ENCODE peak calls at places on chromosome 6, in ten cellular contexts. B, Q, F, H, M, N, L, V, T and C are unnamed samples.

GRCh38 chr6:135600086-135600702 is 102.7 kb upstream of the AHI1 start:
- DNase-seq in B (peak), F (no peak), T (no peak), Q (no peak), L (peak), N (no peak), M (no peak), H (no peak), V (no peak), C (no peak)

GRCh38 chr6:43058511-43058910 is 723 bp downstream of the MRPL2 start:
- DNase-seq in H (no peak), T (no peak), Q (no peak), B (no peak), L (no peak), M (no peak), F (no peak), V (no peak), N (no peak), C (no peak)

GRCh38 chr6:70764706-70765105 is 97.0 kb downstream of the SMAP1 start:
- DNase-seq in F (no peak), L (no peak), N (no peak), T (no peak), Q (no peak), M (no peak), V (no peak), H (no peak), B (no peak), C (no peak)

GRCh38 chr6:30914854-30915590 is 984 bp downstream of the VARS2 start:
- DNase-seq in T (no peak), L (no peak), B (no peak), Q (no peak), N (no peak), M (no peak), H (no peak), V (no peak), F (no peak), C (no peak)

GRCh38 chr6:74749211-74750142 is 456.4 kb downstream of the COL12A1 start:
- DNase-seq in V (no peak), H (no peak), L (no peak), F (no peak), Q (no peak), T (no peak), B (peak), M (no peak), N (peak), C (peak)

GRCh38 chr6:13375360-13375878 is 47.1 kb upstream of the TBC1D7 start:
- DNase-seq in F (no peak), M (no peak), V (no peak), B (peak), H (no peak), L (no peak), T (no peak), Q (no peak), N (peak), C (peak)

GRCh38 chr6:94124333-94124732 is 705.0 kb upstream of the EPHA7 start:
- DNase-seq in B (no peak), T (no peak), N (no peak), F (no peak), L (no peak), V (no peak), M (no peak), Q (no peak), H (no peak), C (no peak)

GRCh38 chr6:87921034-87921433 is 126.6 kb upstream of the SPACA1 start:
- DNase-seq in B (no peak), H (no peak), T (no peak), Q (no peak), L (no peak), F (no peak), M (no peak), V (no peak), N (no peak), C (no peak)

GRCh38 chr6:51959744-51960383 is 127.5 kb downstream of the PKHD1 start:
- DNase-seq in L (peak), F (no peak), T (peak), V (peak), N (peak), Q (peak), B (peak), H (peak), M (peak), C (peak)

GRCh38 chr6:32883789-32884188 is 29.8 kb downstream of the PSMB9 start:
- DNase-seq in L (peak), N (peak), H (peak), B (peak), T (peak), Q (no peak), V (no peak), F (peak), M (no peak), C (peak)

GRCh38 chr6:44735631-44735963 is 348.1 kb downstream of the CDC5L start:
- DNase-seq in B (peak), L (no peak), N (peak), F (no peak), Q (no peak), T (no peak), V (no peak), H (no peak), M (no peak), C (peak)

GRCh38 chr6:51028271-51028670 is 209.6 kb downstream of the TFAP2B start:
- DNase-seq in N (no peak), T (no peak), F (no peak), V (peak), H (no peak), Q (peak), L (no peak), B (peak), M (no peak), C (peak)

GRCh38 chr6:155234167-155234566 is 29.6 kb upstream of the CLDN20 start:
- DNase-seq in M (no peak), F (no peak), V (no peak), N (no peak), B (no peak), H (no peak), Q (peak), T (no peak), L (no peak), C (no peak)

GRCh38 chr6:26394289-26394688 is 7.8 kb upstream of the BTN3A1 start:
- DNase-seq in V (no peak), Q (peak), B (peak), M (peak), H (no peak), N (peak), F (no peak), T (no peak), L (peak), C (peak)

GRCh38 chr6:140979642-140980091 is 1153.1 kb upstream of the GJE1 start:
- DNase-seq in F (no peak), Q (no peak), N (peak), L (no peak), T (peak), V (no peak), H (peak), M (peak), B (peak), C (peak)

GRCh38 chr6:140980265-140980887 is 1152.3 kb upstream of the GJE1 start:
- DNase-seq in M (no peak), L (no peak), N (no peak), V (no peak), B (peak), Q (no peak), F (no peak), H (no peak), T (no peak), C (peak)

GRCh38 chr6:140977425-140977824 is 1155.3 kb upstream of the GJE1 start:
- DNase-seq in M (no peak), V (no peak), Q (no peak), F (no peak), T (no peak), N (no peak), B (no peak), L (no peak), H (no peak), C (no peak)
- H3K4me3 ChIP-seq in M (no peak), V (no peak), Q (no peak), F (no peak), T (no peak), N (no peak), B (no peak), L (no peak), H (no peak), C (no peak)

GRCh38 chr6:2875840-2876207 is 27.3 kb downstream of the SERPINB9 start:
- DNase-seq in H (peak), Q (no peak), L (no peak), N (no peak), M (no peak), V (no peak), T (no peak), F (peak), B (no peak), C (no peak)

GRCh38 chr6:2877960-2878359 is 25.1 kb downstream of the SERPINB9 start:
- DNase-seq in L (no peak), F (no peak), V (no peak), H (no peak), Q (no peak), B (peak), T (no peak), N (no peak), M (no peak), C (peak)

GRCh38 chr6:2873643-2874042 is 29.5 kb downstream of the SERPINB9 start:
- DNase-seq in Q (no peak), T (no peak), F (no peak), H (no peak), L (no peak), B (no peak), N (no peak), M (no peak), V (no peak), C (no peak)

GRCh38 chr6:2876210-2877056 is 26.7 kb downstream of the SERPINB9 start:
- DNase-seq in M (peak), B (peak), V (no peak), N (peak), L (no peak), H (peak), F (peak), Q (peak), T (peak), C (peak)

GRCh38 chr6:2877057-2877882 is 25.8 kb downstream of the SERPINB9 start:
- DNase-seq in L (no peak), V (no peak), M (no peak), F (no peak), Q (peak), N (peak), H (no peak), B (peak), T (no peak), C (peak)
- H3K4me3 ChIP-seq in L (no peak), V (no peak), M (no peak), F (no peak), Q (peak), N (no peak), H (peak), B (no peak), T (peak), C (no peak)

GRCh38 chr6:138544521-138544920 is 45.2 kb upstream of the NHSL1 start:
- DNase-seq in F (no peak), H (no peak), N (no peak), Q (no peak), V (no peak), L (no peak), B (no peak), T (no peak), M (no peak), C (no peak)
- H3K4me3 ChIP-seq in F (no peak), H (peak), N (no peak), Q (peak), V (no peak), L (peak), B (no peak), T (peak), M (no peak), C (no peak)

GRCh38 chr6:163599684-163600083 is 185.2 kb downstream of the QKI start:
- DNase-seq in H (no peak), T (no peak), V (no peak), M (no peak), B (no peak), F (no peak), N (no peak), Q (no peak), L (no peak), C (no peak)
- H3K4me3 ChIP-seq in H (no peak), T (no peak), V (no peak), M (no peak), B (no peak), F (no peak), N (no peak), Q (no peak), L (no peak), C (no peak)

GRCh38 chr6:125432968-125433367 is 131.2 kb upstream of the HDDC2 start:
- DNase-seq in F (no peak), L (no peak), B (no peak), H (no peak), T (no peak), M (no peak), Q (no peak), N (no peak), V (no peak), C (no peak)

GRCh38 chr6:125434760-125435159 is 133.0 kb upstream of the HDDC2 start:
- DNase-seq in H (no peak), B (no peak), L (no peak), F (no peak), Q (no peak), T (no peak), V (no peak), N (no peak), M (no peak), C (no peak)

DNA sequence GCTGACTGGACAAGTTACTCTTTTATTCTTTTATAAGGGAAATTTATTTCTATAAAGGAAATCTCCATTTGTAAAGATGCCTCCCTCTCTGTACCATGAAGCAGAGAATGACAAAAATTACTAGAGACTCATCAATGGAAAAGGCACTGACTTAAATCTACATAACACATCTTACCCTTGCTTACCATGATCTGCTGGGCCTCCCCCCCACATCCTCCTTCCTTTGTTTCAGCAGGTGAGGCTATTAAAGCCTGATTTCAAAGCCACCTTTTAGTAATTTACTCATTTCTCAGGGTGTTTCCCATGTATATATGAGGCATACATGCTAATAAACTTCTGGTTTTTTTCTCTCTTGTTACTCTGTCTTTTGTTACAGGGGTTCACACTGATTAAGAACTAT is 130.2 kb upstream of the HDDC2 start:
- DNase-seq in F (no peak), N (no peak), V (no peak), H (no peak), M (no peak), Q (no peak), T (no peak), B (no peak), L (no peak), C (no peak)
- H3K4me3 ChIP-seq in F (no peak), N (no peak), V (no peak), H (no peak), M (no peak), Q (no peak), T (no peak), B (no peak), L (no peak), C (no peak)

GRCh38 chr6:2865270-2866182 is 23.9 kb upstream of the SERPINB1 start:
- DNase-seq in B (peak), H (no peak), F (no peak), N (no peak), T (no peak), V (no peak), L (no peak), Q (peak), M (no peak), C (peak)
- H3K4me3 ChIP-seq in B (no peak), H (no peak), F (no peak), N (no peak), T (peak), V (no peak), L (no peak), Q (peak), M (no peak), C (no peak)

GRCh38 chr6:4903751-4904370 is 100.0 kb downstream of the RPP40 start:
- DNase-seq in T (no peak), H (no peak), L (no peak), B (no peak), N (no peak), M (no peak), V (no peak), Q (no peak), F (no peak), C (no peak)
- H3K4me3 ChIP-seq in T (no peak), H (no peak), L (no peak), B (no peak), N (no peak), M (no peak), V (no peak), Q (no peak), F (no peak), C (no peak)

GRCh38 chr6:25359191-25359861 is 80.2 kb downstream of the CARMIL1 start:
- DNase-seq in F (no peak), V (no peak), N (peak), L (peak), Q (no peak), B (peak), M (no peak), T (peak), H (no peak), C (peak)
- H3K4me3 ChIP-seq in F (peak), V (no peak), N (no peak), L (no peak), Q (no peak), B (no peak), M (no peak), T (no peak), H (no peak), C (no peak)